ENCODE peak calls at places on chromosomes 11 and 22, in eight cellular contexts. R is amniotic stem cell; T is activated effector memory CD4-positive, alpha-beta T cell treated with Interleukin-2 at 50 U/mL for 16 hours; E is kidney glomerular epithelial cell; X is PC-9; L is islet precursor cell; S is mammary epithelial cell; W is T1000. F is an unnamed sample.

GRCh38 chr22:33922268-33922667 is 2.0 kb upstream of the LARGE1 start:
- DNase-seq in S (peak), E (peak), L (peak), R (no peak), X (peak), W (no peak), T (no peak), F (no peak)

GRCh38 chr11:75706260-75706729 is 11.3 kb upstream of the MOGAT2 start:
- DNase-seq in L (peak), S (peak), R (peak), X (peak), E (peak), W (peak), T (peak), F (peak)

GRCh38 chr11:986270-986951 is 50.1 kb downstream of the MUC6 start:
- DNase-seq in E (no peak), R (no peak), T (no peak), X (peak), W (no peak), L (peak), S (no peak), F (no peak)

GRCh38 chr22:46578824-46579561 is 41.2 kb upstream of the GRAMD4 start:
- DNase-seq in E (no peak), L (peak), S (no peak), R (no peak), X (no peak), W (no peak), T (no peak), F (no peak)

GRCh38 chr11:1694064-1694845 is 2.7 kb upstream of the KRTAP5-6 start:
- DNase-seq in X (peak), L (peak), W (peak), T (peak), S (peak), R (peak), E (peak), F (peak)

GRCh38 chr11:9386901-9387300 is 2.4 kb downstream of the IPO7 start:
- DNase-seq in T (no peak), X (no peak), W (no peak), E (no peak), R (no peak), L (no peak), S (no peak), F (no peak)

GRCh38 chr11:46363455-46363920 is 16.2 kb downstream of the DGKZ start:
- DNase-seq in S (peak), T (no peak), X (peak), W (peak), L (peak), E (no peak), R (no peak), F (no peak)

GRCh38 chr11:76752321-76753175 is 30.6 kb upstream of the TSKU start:
- DNase-seq in W (no peak), T (no peak), L (no peak), R (no peak), E (peak), X (peak), S (no peak), F (no peak)

GRCh38 chr11:46386674-46387073 is 4.9 kb downstream of the CHRM4 start:
- DNase-seq in L (peak), R (no peak), T (no peak), S (peak), X (peak), W (peak), E (no peak), F (no peak)

GRCh38 chr11:121656333-121657090 is 203.7 kb upstream of the SORL1-AS1 start:
- DNase-seq in R (peak), T (no peak), X (no peak), S (no peak), E (no peak), L (peak), W (no peak), F (no peak)

GRCh38 chr11:77086521-77087472 is 15.8 kb upstream of the OMP start:
- DNase-seq in R (no peak), S (no peak), W (no peak), E (no peak), X (no peak), L (no peak), T (no peak), F (peak)

GRCh38 chr11:113906038-113906437 is 1.4 kb downstream of the HTR3B start:
- DNase-seq in X (no peak), E (no peak), R (no peak), S (no peak), T (no peak), W (no peak), L (peak), F (no peak)